ENCODE peak calls at places on chromosome 22, in ten cellular contexts. E, C, X, L, Y, N, G, H, P and D are unnamed samples.

GRCh38 chr22:38645430-38645829 is 10.8 kb downstream of the FAM227A start:
- DNase-seq in H (no peak), G (peak; percentile 16), N (no peak), C (no peak), X (no peak), P (no peak), L (no peak), Y (no peak), E (no peak), D (no peak)

GRCh38 chr22:22110548-22111266 is 128.1 kb upstream of the TOP3B start:
- DNase-seq in Y (no peak), E (peak; percentile 17), L (no peak), C (no peak), G (no peak), H (no peak), P (no peak), X (peak; percentile 63), N (peak; percentile 70), D (peak; percentile 27)

GRCh38 chr22:43136255-43136654 is 6.9 kb downstream of the MCAT start:
- DNase-seq in E (no peak), L (peak; percentile 50), H (no peak), G (no peak), C (no peak), P (peak; percentile 34), Y (no peak), N (peak; percentile 39), X (no peak), D (no peak)

GRCh38 chr22:19287076-19287724 is 4.3 kb downstream of the CLTCL1 start:
- DNase-seq in X (no peak), P (no peak), Y (no peak), H (no peak), G (peak; percentile 37), N (no peak), C (peak; percentile 95), E (no peak), L (no peak), D (no peak)

GRCh38 chr22:42905702-42906183 is 48.7 kb upstream of the ARFGAP3 start:
- DNase-seq in H (no peak), C (peak; percentile 83), P (no peak), E (peak; percentile 98), G (peak; percentile 51), Y (peak; percentile 60), L (peak; percentile 94), N (no peak), X (peak; percentile 70), D (no peak)

GRCh38 chr22:30225220-30225922 is 21.2 kb downstream of the LIF start:
- DNase-seq in X (no peak), C (no peak), Y (no peak), H (no peak), P (no peak), G (no peak), E (no peak), N (no peak), L (no peak), D (no peak)

GRCh38 chr22:46575915-46576555 is 38.6 kb upstream of the CELSR1 start:
- DNase-seq in Y (no peak), X (no peak), H (peak; percentile 60), N (no peak), P (no peak), L (peak; percentile 21), C (peak; percentile 9), G (no peak), E (no peak), D (no peak)

GRCh38 chr22:20783844-20784723 is 10.2 kb downstream of the SERPIND1 start:
- DNase-seq in L (no peak), E (peak; percentile 27), Y (no peak), G (peak; percentile 55), N (peak; percentile 59), P (peak; percentile 70), X (peak; percentile 72), H (no peak), C (no peak), D (peak; percentile 44)

GRCh38 chr22:21714059-21714770 is 21.4 kb downstream of the YPEL1 start:
- DNase-seq in X (no peak), Y (no peak), H (no peak), G (no peak), E (peak; percentile 81), L (no peak), C (peak; percentile 90), N (no peak), P (no peak), D (no peak)

GRCh38 chr22:35128637-35129036 is 62.7 kb downstream of the ISX start:
- DNase-seq in X (no peak), C (no peak), L (no peak), N (no peak), H (no peak), E (no peak), P (no peak), Y (no peak), G (no peak), D (no peak)

GRCh38 chr22:36823177-36823839 is 6.5 kb upstream of the PVALB start:
- DNase-seq in Y (no peak), G (no peak), L (no peak), C (no peak), E (no peak), P (no peak), H (no peak), N (peak; percentile 19), X (peak; percentile 53), D (no peak)

GRCh38 chr22:20741634-20742581 is 32.0 kb upstream of the SERPIND1 start:
- DNase-seq in H (no peak), L (no peak), P (peak; percentile 44), N (peak; percentile 33), C (no peak), X (no peak), G (no peak), Y (no peak), E (peak; percentile 60), D (no peak)

GRCh38 chr22:49775191-49776052 is 52.3 kb downstream of the BRD1 start:
- DNase-seq in C (no peak), Y (peak; percentile 35), H (no peak), P (no peak), G (no peak), L (no peak), E (no peak), N (no peak), X (no peak), D (no peak)

GRCh38 chr22:35523167-35523928 is 17.3 kb upstream of the RASD2 start:
- DNase-seq in N (no peak), X (no peak), Y (no peak), E (no peak), C (no peak), L (no peak), H (no peak), G (peak; percentile 25), P (no peak), D (no peak)

GRCh38 chr22:49976439-49977175 is 16.0 kb downstream of the PIM3 start:
- DNase-seq in N (no peak), C (peak; percentile 40), G (no peak), P (no peak), Y (no peak), H (no peak), X (peak; percentile 39), L (no peak), E (no peak), D (no peak)

GRCh38 chr22:42908082-42908746 is 51.1 kb upstream of the ARFGAP3 start:
- DNase-seq in P (no peak), E (no peak), H (no peak), N (no peak), X (no peak), L (no peak), Y (no peak), C (peak; percentile 48), G (no peak), D (no peak)

GRCh38 chr22:39382410-39382809 is 17.2 kb upstream of the TAB1 start:
- DNase-seq in N (no peak), P (no peak), X (no peak), Y (no peak), H (no peak), C (no peak), E (no peak), L (no peak), G (no peak), D (no peak)

DNA sequence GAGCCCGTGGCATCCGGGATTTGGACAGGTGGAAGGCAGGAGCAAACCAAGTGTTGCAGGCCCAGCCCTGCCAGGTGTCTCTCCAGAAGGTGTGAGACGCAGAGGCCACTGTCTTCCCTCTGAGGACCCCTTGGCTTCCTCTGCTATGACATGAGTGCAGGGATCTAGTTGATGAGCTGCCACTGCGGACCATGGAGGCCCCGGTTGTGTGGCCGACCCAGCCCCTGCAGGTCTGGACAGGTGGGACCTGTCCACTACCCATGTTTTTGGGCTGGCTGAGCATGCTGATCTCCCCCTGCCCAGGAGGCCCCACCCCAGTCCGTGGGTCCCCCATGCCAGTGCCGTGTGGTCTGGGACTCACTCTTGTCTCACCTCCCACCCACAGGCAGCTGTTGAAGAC is 22.9 kb downstream of the PRR5 start:
- DNase-seq in P (no peak), G (no peak), Y (no peak), E (no peak), H (no peak), N (no peak), C (no peak), L (no peak), X (no peak), D (no peak)
- H3K4me3 ChIP-seq in P (no peak overlapping the region), G (no peak overlapping the region), Y (no peak overlapping the region), E (no peak overlapping the region), H (no peak overlapping the region), N (no peak overlapping the region), C (no peak overlapping the region), L (no peak overlapping the region), X (no peak overlapping the region), D (no peak overlapping the region)

DNA sequence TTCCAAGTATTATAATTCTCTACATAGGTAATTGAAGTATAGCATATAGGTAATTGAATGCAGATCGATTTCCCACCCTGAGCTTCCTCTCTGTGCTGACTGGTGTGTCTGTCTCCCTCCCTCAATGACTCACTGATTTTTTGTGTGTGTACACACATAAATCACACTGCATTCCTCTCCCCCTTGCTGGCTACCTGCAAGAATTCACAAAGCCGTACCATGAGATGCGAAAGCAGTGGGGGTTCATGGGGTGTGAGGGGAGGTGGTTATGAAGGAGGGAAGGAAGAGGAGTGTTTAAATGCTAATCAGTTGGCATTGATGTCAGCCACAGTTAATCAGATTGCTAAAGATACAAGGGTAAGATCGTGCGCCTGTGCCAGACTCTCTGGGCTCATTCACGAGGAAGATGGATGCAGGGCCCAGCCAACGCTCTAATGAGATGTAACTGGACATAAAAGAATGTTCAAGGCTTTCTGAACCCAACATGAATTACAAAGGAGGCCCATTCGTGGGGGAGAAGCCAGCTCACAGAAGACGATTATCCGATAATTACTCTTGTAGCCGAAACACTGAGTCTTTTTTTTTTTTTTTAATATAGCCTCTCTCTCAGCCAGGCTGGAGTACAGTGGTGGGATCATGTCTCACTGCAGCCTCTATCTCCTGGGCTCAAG is 107.4 kb downstream of the SEZ6L start:
- DNase-seq in G (no peak), P (no peak), X (no peak), H (no peak), N (no peak), L (no peak), E (no peak), C (no peak), Y (no peak), D (no peak)
- H3K27me3 ChIP-seq in G (peaks cover 3% of the 10 kb centered on the region), P (no peaks in the 10 kb centered on the region), X (peaks cover 3% of the 10 kb centered on the region), H (peaks cover 22% of the 10 kb centered on the region), N (no peaks in the 10 kb centered on the region), L (no peaks in the 10 kb centered on the region), E (no peaks in the 10 kb centered on the region), C (peaks cover 4% of the 10 kb centered on the region), Y (no peaks in the 10 kb centered on the region), D (no peaks in the 10 kb centered on the region)

GRCh38 chr22:23180301-23180892 is at the start of gene BCR:
- DNase-seq in C (peak; percentile 27), G (peak; percentile 58), N (peak; percentile 83), E (peak; percentile 77), P (no peak), H (peak; percentile 89), Y (peak; percentile 78), L (peak; percentile 85), X (peak; percentile 78), D (peak; percentile 65)
- TF ChIP-seq POLR2A in C (peak; percentile 73), G (peak; percentile 71), N (no peak), E (peak; percentile 74), P (peak; percentile 69), H (no peak), Y (peak; percentile 73), L (peak; percentile 91), X (peak; percentile 81), D (peak; percentile 92)

GRCh38 chr22:44677299-44678244 is 24.4 kb upstream of the PRR5 start:
- DNase-seq in L (no peak), Y (no peak), G (no peak), N (no peak), P (no peak), H (no peak), C (no peak), X (no peak), E (no peak), D (no peak)
- H3K4me3 ChIP-seq in L (peak overlapping the region; percentile 16), Y (no peak overlapping the region), G (no peak overlapping the region), N (no peak overlapping the region), P (peak overlapping the region; percentile 95), H (no peak overlapping the region), C (no peak overlapping the region), X (no peak overlapping the region), E (no peak overlapping the region), D (no peak overlapping the region)